ENCODE peak calls at places on chromosome X, in six cellular contexts. Y, S, P, X, V and E are unnamed samples.

GRCh38 chrX:23953908-23954269 is 46.1 kb downstream of the CXorf58 start:
- DNase-seq in X (no peak), S (no peak), Y (no peak), V (no peak), P (no peak), E (no peak)

GRCh38 chrX:12329476-12329875 is 191.2 kb downstream of the FRMPD4 start:
- DNase-seq in P (no peak), X (no peak), S (no peak), Y (no peak), V (no peak), E (no peak)

GRCh38 chrX:101206471-101206870 is 13.1 kb upstream of the DRP2 start:
- DNase-seq in Y (peak; percentile 24), X (no peak), V (no peak), S (no peak), P (no peak), E (no peak)

GRCh38 chrX:15334561-15334960 is 762 bp downstream of the PIGA start:
- DNase-seq in P (no peak), Y (no peak), V (no peak), S (no peak), X (no peak), E (no peak)

GRCh38 chrX:115531818-115532403 is 29.1 kb upstream of the PLS3 start:
- DNase-seq in Y (no peak), S (no peak), V (no peak), P (no peak), X (no peak), E (no peak)

GRCh38 chrX:40996886-40997530 is 88.2 kb upstream of the USP9X start:
- DNase-seq in P (no peak), Y (peak; percentile 78), S (peak; percentile 15), X (no peak), V (no peak), E (no peak)

GRCh38 chrX:11546917-11547316 is 118.8 kb downstream of the ARHGAP6 start:
- DNase-seq in V (no peak), P (no peak), S (no peak), X (no peak), Y (no peak), E (no peak)

GRCh38 chrX:1051421-1051820 is 161.0 kb downstream of the CRLF2 start:
- DNase-seq in P (no peak), X (no peak), V (no peak), Y (no peak), S (no peak), E (no peak)

GRCh38 chrX:134688839-134689238 is 30.6 kb upstream of the PLAC1 start:
- DNase-seq in X (no peak), S (no peak), V (no peak), P (no peak), Y (no peak), E (no peak)

GRCh38 chrX:47577901-47578300 is 4.3 kb upstream of the TIMP1 start:
- DNase-seq in P (peak; percentile 14), X (no peak), Y (no peak), S (no peak), V (no peak), E (no peak)

GRCh38 chrX:2692221-2693122 is 1.4 kb downstream of the CD99 start:
- DNase-seq in S (no peak), X (no peak), Y (peak; percentile 40), P (no peak), V (no peak), E (no peak)

GRCh38 chrX:57655065-57655464 is 25.0 kb downstream of the NLRP2B start:
- DNase-seq in Y (no peak), V (no peak), X (no peak), S (no peak), P (no peak), E (no peak)

GRCh38 chrX:34956915-34957314 is 14.3 kb downstream of the FAM47B start:
- DNase-seq in S (no peak), P (no peak), Y (no peak), X (no peak), V (no peak), E (no peak)

GRCh38 chrX:26442340-26442739 is 226.4 kb downstream of the MAGEB5 start:
- DNase-seq in V (no peak), S (peak; percentile 0), X (no peak), Y (peak; percentile 52), P (no peak), E (no peak)